ENCODE peak calls at places on chromosome X, in six cellular contexts. Z is gastrocnemius medialis; C is cardiac fibroblast; Y is HTR-8/SVneo; F is fibroblast of pulmonary artery; K is stimulated activated CD4-positive, alpha-beta T cell treated with anti-CD3 and anti-CD28 coated beads, Interleukin-12 subunit alpha, Interleukin-12 subunit beta, amount 100 ng/mL, for 4 hours. H is an unnamed sample.

GRCh38 chrX:103442536-103442901 is 66.2 kb downstream of the BEX3 start:
- DNase-seq in Z (no peak), F (peak), C (peak), Y (no peak), K (no peak), H (peak)

GRCh38 chrX:48971325-48972213 is at the start of gene KCND1:
- DNase-seq in Z (no peak), Y (peak), K (no peak), C (peak), F (peak), H (peak)

GRCh38 chrX:130190801-130191200 is 19.0 kb downstream of the RAB33A start:
- DNase-seq in K (no peak), Y (no peak), Z (no peak), F (no peak), C (no peak), H (no peak)

GRCh38 chrX:131861088-131861787 is 161.9 kb upstream of the STK26 start:
- DNase-seq in C (no peak), Z (no peak), Y (no peak), F (peak), K (no peak), H (no peak)

GRCh38 chrX:97672138-97672537 is 788.4 kb downstream of the RPA4 start:
- DNase-seq in Y (no peak), F (no peak), Z (no peak), K (no peak), C (no peak), H (no peak)

GRCh38 chrX:40130207-40130606 is 32.4 kb upstream of the BCOR start:
- DNase-seq in C (peak), K (no peak), Y (peak), F (peak), Z (no peak), H (peak)

GRCh38 chrX:154443479-154443910 is 446 bp upstream of the FAM50A start:
- DNase-seq in C (no peak), Z (no peak), Y (no peak), K (no peak), F (no peak), H (no peak)

GRCh38 chrX:86436116-86436515 is 287.9 kb downstream of the DACH2 start:
- DNase-seq in F (no peak), Z (no peak), Y (no peak), C (no peak), K (no peak), H (no peak)

GRCh38 chrX:53321216-53321942 is 40.0 kb upstream of the IQSEC2 start:
- DNase-seq in Z (no peak), Y (no peak), F (no peak), C (no peak), K (no peak), H (no peak)

GRCh38 chrX:69177511-69178162 is 12.4 kb upstream of the PJA1 start:
- DNase-seq in Y (no peak), C (no peak), F (no peak), K (no peak), Z (no peak), H (no peak)

GRCh38 chrX:74160358-74160757 is 143.6 kb upstream of the ZCCHC13 start:
- DNase-seq in K (no peak), F (no peak), Z (no peak), C (no peak), Y (no peak), H (no peak)

GRCh38 chrX:123884809-123885408 is 25.1 kb downstream of the XIAP start:
- DNase-seq in Z (no peak), K (no peak), F (peak), C (peak), Y (peak), H (peak)

GRCh38 chrX:69214463-69214862 is 49.2 kb upstream of the PJA1 start:
- DNase-seq in K (no peak), C (no peak), Y (no peak), F (no peak), Z (no peak), H (no peak)

GRCh38 chrX:68880846-68881513 is 52.2 kb downstream of the EFNB1 start:
- DNase-seq in Y (no peak), F (no peak), Z (no peak), K (no peak), C (no peak), H (no peak)

GRCh38 chrX:136867518-136867917 is 13.0 kb downstream of the RBMX start:
- DNase-seq in C (peak), Y (no peak), F (peak), Z (no peak), K (no peak), H (no peak)

GRCh38 chrX:148049441-148049840 is 68.3 kb downstream of the FMR1NB start:
- DNase-seq in Y (peak), C (peak), Z (no peak), F (peak), K (no peak), H (no peak)

GRCh38 chrX:123906557-123907316 is 46.9 kb downstream of the XIAP start:
- DNase-seq in K (no peak), Z (peak), F (no peak), Y (no peak), C (no peak), H (no peak)

GRCh38 chrX:38138157-38138556 is 82.5 kb downstream of the SRPX start:
- DNase-seq in C (no peak), K (no peak), F (no peak), Y (no peak), Z (no peak), H (no peak)

GRCh38 chrX:18951032-18951431 is 32.9 kb downstream of the PHKA2 start:
- DNase-seq in Y (no peak), Z (no peak), K (no peak), C (no peak), F (no peak), H (no peak)

GRCh38 chrX:107324493-107325310 is 118.3 kb downstream of the DNAAF6 start:
- DNase-seq in K (no peak), F (peak), C (peak), Z (no peak), Y (peak), H (no peak)

GRCh38 chrX:119181491-119181890 is 53.9 kb upstream of the KIAA1210 start:
- DNase-seq in Z (no peak), Y (peak), F (peak), K (no peak), C (peak), H (no peak)

GRCh38 chrX:101430457-101431078 is 22.5 kb downstream of the HNRNPH2 start:
- DNase-seq in F (no peak), K (no peak), C (no peak), Y (no peak), Z (no peak), H (peak)

GRCh38 chrX:72554448-72555140 is 18.0 kb downstream of the HDAC8 start:
- DNase-seq in Y (no peak), F (no peak), K (no peak), C (no peak), Z (no peak), H (no peak)

GRCh38 chrX:34631826-34632225 is 25.3 kb downstream of the TMEM47 start:
- DNase-seq in C (peak), Z (no peak), F (peak), Y (no peak), K (no peak), H (no peak)

GRCh38 chrX:121093011-121093410 is 45.6 kb downstream of the GLUD2 start:
- DNase-seq in K (no peak), C (no peak), F (no peak), Y (no peak), Z (no peak), H (no peak)

GRCh38 chrX:114924423-114924822 is 93.0 kb downstream of the IL13RA2 start:
- DNase-seq in C (peak), Z (no peak), K (no peak), F (peak), Y (no peak), H (no peak)

GRCh38 chrX:153599192-153600031 is 473 bp upstream of the CCNQ start:
- DNase-seq in Z (peak), Y (peak), F (peak), K (peak), C (peak), H (peak)

GRCh38 chrX:119251381-119251780 is 15.3 kb downstream of the PGRMC1 start:
- DNase-seq in Z (no peak), Y (no peak), F (no peak), K (no peak), C (no peak), H (no peak)